ENCODE peak calls at places on chromosomes 4 and X, in five cellular contexts. Z is neural crest cell; X is CD4-positive, alpha-beta T cell; N is Calu3; C is lower lobe of right lung. O is an unnamed sample.

GRCh38 chr4:153222162-153222789 is 18.0 kb downstream of the TRIM2 start:
- DNase-seq in Z (no peak), X (peak; percentile 8), N (peak; percentile 44), C (no peak), O (no peak)

GRCh38 chr4:18012115-18012806 is 9.3 kb downstream of the LCORL start:
- DNase-seq in Z (no peak), X (no peak), N (no peak), C (no peak), O (no peak)

GRCh38 chr4:185911556-185912064 is 99.6 kb upstream of the SORBS2 start:
- DNase-seq in Z (no peak), X (no peak), N (no peak), C (no peak), O (no peak)

GRCh38 chr4:86961605-86962295 is 26.9 kb downstream of the AFF1 start:
- DNase-seq in Z (no peak), X (no peak), N (no peak), C (no peak), O (no peak)

GRCh38 chrX:108590496-108590895 is 145.9 kb downstream of the IRS4 start:
- DNase-seq in Z (no peak), X (no peak), N (no peak), C (no peak), O (no peak)

GRCh38 chr4:150176559-150176958 is 98.3 kb downstream of the DCLK2 start:
- DNase-seq in Z (no peak), X (no peak), N (no peak), C (no peak), O (no peak)

GRCh38 chr4:15963568-15963967 is 593 bp upstream of the FGFBP2 start:
- DNase-seq in Z (no peak), X (no peak), N (no peak), C (peak; percentile 71), O (peak; percentile 73)

GRCh38 chr4:175540151-175540550 is 271.9 kb downstream of the GPM6A start:
- DNase-seq in Z (no peak), X (no peak), N (no peak), C (no peak), O (no peak)

GRCh38 chrX:67346225-67346624 is 197.6 kb upstream of the AR start:
- DNase-seq in Z (no peak), X (no peak), N (no peak), C (no peak), O (no peak)

GRCh38 chr4:37188100-37188499 is 56.4 kb upstream of the NWD2 start:
- DNase-seq in Z (no peak), X (no peak), N (peak; percentile 2), C (no peak), O (no peak)

GRCh38 chr4:20773144-20773997 is 73.1 kb downstream of the PACRGL start:
- DNase-seq in Z (peak; percentile 59), X (peak; percentile 3), N (peak; percentile 59), C (peak; percentile 47), O (peak; percentile 25)

GRCh38 chr4:6379787-6380745 is 92.3 kb downstream of the PPP2R2C start:
- DNase-seq in Z (no peak), X (no peak), N (no peak), C (peak; percentile 22), O (no peak)

GRCh38 chr4:26120098-26120795 is 200.6 kb upstream of the RBPJ start:
- DNase-seq in Z (no peak), X (no peak), N (no peak), C (no peak), O (no peak)

GRCh38 chr4:117941611-117942010 is 92.7 kb upstream of the NDST3 start:
- DNase-seq in Z (no peak), X (no peak), N (no peak), C (no peak), O (no peak)

GRCh38 chr4:156294577-156294976 is 340.9 kb upstream of the CTSO start:
- DNase-seq in Z (no peak), X (no peak), N (peak; percentile 43), C (no peak), O (no peak)

GRCh38 chr4:187606581-187606980 is 389.0 kb upstream of the ZFP42 start:
- DNase-seq in Z (peak; percentile 11), X (no peak), N (peak; percentile 36), C (no peak), O (no peak)

GRCh38 chr4:56958111-56958517 is 19.3 kb downstream of the NOA1 start:
- DNase-seq in Z (no peak), X (no peak), N (no peak), C (peak; percentile 69), O (no peak)

GRCh38 chr4:7741946-7742806 is 197.5 kb downstream of the AFAP1 start:
- DNase-seq in Z (no peak), X (no peak), N (no peak), C (peak; percentile 37), O (no peak)

GRCh38 chr4:165512464-165512863 is 133.7 kb downstream of the CPE start:
- DNase-seq in Z (no peak), X (no peak), N (no peak), C (no peak), O (no peak)

GRCh38 chr4:38601244-38601915 is 62.6 kb upstream of the KLF3 start:
- DNase-seq in Z (no peak), X (no peak), N (peak; percentile 36), C (no peak), O (no peak)

GRCh38 chrX:125295337-125295736 is 24.3 kb upstream of the TEX13C start:
- DNase-seq in Z (no peak), X (no peak), N (no peak), C (no peak), O (no peak)

GRCh38 chrX:29295987-29296680 is 708.9 kb downstream of the IL1RAPL1 start:
- DNase-seq in Z (no peak), X (no peak), N (no peak), C (no peak), O (no peak)

GRCh38 chr4:104967034-104967401 is 179.7 kb upstream of the TET2 start:
- DNase-seq in Z (no peak), X (no peak), N (peak; percentile 34), C (no peak), O (no peak)

GRCh38 chrX:71532078-71532752 is 689 bp upstream of the OGT start:
- DNase-seq in Z (no peak), X (peak; percentile 40), N (peak; percentile 16), C (no peak), O (peak; percentile 24)

GRCh38 chr4:92121099-92121498 is 182.7 kb upstream of the GRID2 start:
- DNase-seq in Z (no peak), X (no peak), N (no peak), C (no peak), O (no peak)

GRCh38 chrX:96729053-96729452 is 44.4 kb downstream of the DIAPH2 start:
- DNase-seq in Z (no peak), X (no peak), N (no peak), C (no peak), O (no peak)

GRCh38 chrX:45434231-45434630 is 233.6 kb upstream of the DIPK2B start:
- DNase-seq in Z (no peak), X (no peak), N (no peak), C (no peak), O (no peak)

GRCh38 chr4:112857461-112857860 is 192.0 kb upstream of the ANK2 start:
- DNase-seq in Z (no peak), X (no peak), N (no peak), C (no peak), O (no peak)

GRCh38 chr4:124157781-124158180 is 554.8 kb downstream of the ANKRD50 start:
- DNase-seq in Z (no peak), X (no peak), N (no peak), C (no peak), O (no peak)

GRCh38 chrX:78708171-78708570 is 39.3 kb upstream of the LPAR4 start:
- DNase-seq in Z (no peak), X (no peak), N (peak; percentile 16), C (no peak), O (no peak)

GRCh38 chr4:100908540-100908939 is 390.7 kb upstream of the EMCN start:
- DNase-seq in Z (no peak), X (no peak), N (no peak), C (no peak), O (no peak)

GRCh38 chr4:100913685-100914084 is 395.9 kb upstream of the EMCN start:
- DNase-seq in Z (no peak), X (no peak), N (no peak), C (no peak), O (no peak)

GRCh38 chr4:100906973-100907372 is 389.2 kb upstream of the EMCN start:
- DNase-seq in Z (no peak), X (no peak), N (no peak), C (no peak), O (no peak)

GRCh38 chr4:100907465-100908454 is 389.9 kb upstream of the EMCN start:
- DNase-seq in Z (no peak), X (no peak), N (peak; percentile 17), C (no peak), O (no peak)
- TF ChIP-seq CTCF in Z (peak; percentile 60), X (peak; percentile 34), N (no peak), C (peak; percentile 24), O (no peak)

GRCh38 chrX:142998447-142999208 is 27.1 kb upstream of the SPANXN4 start:
- DNase-seq in Z (no peak), X (no peak), N (no peak), C (no peak), O (no peak)
- TF ChIP-seq CTCF in Z (no peak), X (no peak), N (no peak), C (no peak), O (no peak)

DNA sequence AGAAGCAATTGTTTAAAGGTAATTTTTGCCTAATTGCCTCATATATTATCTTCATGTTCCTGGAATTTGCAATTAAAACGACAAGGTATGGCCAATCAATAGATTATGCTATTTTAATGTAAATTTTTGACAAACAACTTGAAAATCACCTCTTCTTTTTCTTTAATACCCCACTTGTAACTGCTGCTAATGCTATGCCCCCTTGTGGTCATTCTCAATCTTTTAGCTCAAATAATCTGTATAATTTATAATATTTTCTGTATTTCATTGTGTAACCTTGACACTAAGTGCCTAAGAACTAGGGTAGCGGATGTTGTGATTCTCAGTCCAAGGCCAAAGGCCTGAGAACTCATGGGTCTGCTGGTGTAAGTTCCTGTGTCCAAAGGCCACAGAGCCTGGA is 831.7 kb upstream of the POU3F4 start:
- DNase-seq in Z (no peak), X (no peak), N (no peak), C (no peak), O (no peak)
- TF ChIP-seq CTCF in Z (peak; percentile 48), X (no peak), N (no peak), C (no peak), O (no peak)

GRCh38 chr4:130099159-130099558 is 1003.2 kb downstream of the C4orf33 start:
- DNase-seq in Z (no peak), X (no peak), N (no peak), C (no peak), O (no peak)
- TF ChIP-seq CTCF in Z (no peak), X (no peak), N (no peak), C (no peak), O (no peak)

DNA sequence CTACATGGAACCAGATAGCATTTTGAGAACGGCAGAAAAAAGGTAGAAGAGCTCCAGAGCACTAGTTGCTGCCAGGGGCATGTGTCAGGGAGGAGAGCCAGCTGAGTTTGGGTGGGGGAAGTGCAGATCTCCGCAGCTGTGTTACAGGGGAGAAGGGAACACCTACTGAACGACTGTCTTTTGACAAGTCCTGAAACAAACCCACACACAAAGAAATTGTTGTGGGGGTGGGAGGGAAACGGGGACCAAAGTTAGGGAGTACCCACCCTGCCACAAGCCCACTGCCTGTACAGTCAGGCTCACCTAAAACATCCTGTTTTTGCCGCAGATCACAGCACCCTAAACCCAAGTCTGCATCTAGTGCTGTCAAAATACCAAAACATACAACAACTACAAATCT is 55.5 kb downstream of the LEF1 start:
- DNase-seq in Z (no peak), X (peak; percentile 46), N (no peak), C (no peak), O (no peak)
- TF ChIP-seq CTCF in Z (no peak), X (no peak), N (no peak), C (no peak), O (no peak)

O was measured in natural killer cell.